ENCODE peak calls at places on chromosome 2, in six cellular contexts. One of them, this sample, is unnamed.

GRCh38 chr2:25557179-25558036 is 116.0 kb downstream of the DTNB start:
- DNase-seq in fibroblast of the conjunctiva: no peak
- DNase-seq in AG20443: no peak
- DNase-seq in HT1080: peak
- DNase-seq in cardiac muscle cell: no peak
- DNase-seq in SJSA1: no peak
- DNase-seq in this sample: no peak

GRCh38 chr2:235949567-235950472 is 218.4 kb downstream of the GBX2 start:
- DNase-seq in fibroblast of the conjunctiva: no peak
- DNase-seq in AG20443: no peak
- DNase-seq in HT1080: no peak
- DNase-seq in cardiac muscle cell: no peak
- DNase-seq in SJSA1: no peak
- DNase-seq in this sample: no peak

GRCh38 chr2:238100821-238101771 is 956 bp downstream of the ESPNL start:
- DNase-seq in fibroblast of the conjunctiva: no peak
- DNase-seq in AG20443: peak
- DNase-seq in HT1080: no peak
- DNase-seq in cardiac muscle cell: no peak
- DNase-seq in SJSA1: no peak
- DNase-seq in this sample: no peak

GRCh38 chr2:180979086-180979934 is 1.1 kb upstream of the UBE2E3 start:
- DNase-seq in fibroblast of the conjunctiva: no peak
- DNase-seq in AG20443: peak
- DNase-seq in HT1080: peak
- DNase-seq in cardiac muscle cell: peak
- DNase-seq in SJSA1: peak
- DNase-seq in this sample: peak

GRCh38 chr2:55862673-55863390 is 60.8 kb downstream of the EFEMP1 start:
- DNase-seq in fibroblast of the conjunctiva: peak
- DNase-seq in AG20443: peak
- DNase-seq in HT1080: peak
- DNase-seq in cardiac muscle cell: no peak
- DNase-seq in SJSA1: peak
- DNase-seq in this sample: peak

GRCh38 chr2:226169751-226170581 is 629.7 kb downstream of the IRS1 start:
- DNase-seq in fibroblast of the conjunctiva: no peak
- DNase-seq in AG20443: no peak
- DNase-seq in HT1080: no peak
- DNase-seq in cardiac muscle cell: no peak
- DNase-seq in SJSA1: no peak
- DNase-seq in this sample: no peak

GRCh38 chr2:132424526-132425121 is 8.0 kb downstream of the GPR39 start:
- DNase-seq in fibroblast of the conjunctiva: peak
- DNase-seq in AG20443: peak
- DNase-seq in HT1080: no peak
- DNase-seq in cardiac muscle cell: no peak
- DNase-seq in SJSA1: no peak
- DNase-seq in this sample: no peak

GRCh38 chr2:65991332-65991731 is 443.6 kb upstream of the MEIS1 start:
- DNase-seq in fibroblast of the conjunctiva: no peak
- DNase-seq in AG20443: no peak
- DNase-seq in HT1080: no peak
- DNase-seq in cardiac muscle cell: no peak
- DNase-seq in SJSA1: no peak
- DNase-seq in this sample: no peak

GRCh38 chr2:74072542-74072941 is 75.2 kb downstream of the BOLA3 start:
- DNase-seq in fibroblast of the conjunctiva: no peak
- DNase-seq in AG20443: no peak
- DNase-seq in HT1080: no peak
- DNase-seq in cardiac muscle cell: no peak
- DNase-seq in SJSA1: no peak
- DNase-seq in this sample: no peak

GRCh38 chr2:136248242-136248641 is 130.3 kb upstream of the CXCR4 start:
- DNase-seq in fibroblast of the conjunctiva: no peak
- DNase-seq in AG20443: no peak
- DNase-seq in HT1080: peak
- DNase-seq in cardiac muscle cell: no peak
- DNase-seq in SJSA1: no peak
- DNase-seq in this sample: no peak

GRCh38 chr2:179412116-179412515 is 147.5 kb upstream of the SESTD1 start:
- DNase-seq in fibroblast of the conjunctiva: no peak
- DNase-seq in AG20443: no peak
- DNase-seq in HT1080: no peak
- DNase-seq in cardiac muscle cell: no peak
- DNase-seq in SJSA1: no peak
- DNase-seq in this sample: no peak

This sample was measured in ACHN.